ENCODE peak calls at places on chromosome 1, in five cellular contexts. A, Q, V, S and Z are unnamed samples.

GRCh38 chr1:31460027-31460426 is 47.0 kb downstream of the SERINC2 start:
- DNase-seq in S (no peak), Q (no peak), A (no peak), V (no peak), Z (peak; percentile 24)

GRCh38 chr1:33152685-33153432 is 29.0 kb downstream of the TRIM62 start:
- DNase-seq in V (no peak), S (peak; percentile 92), A (no peak), Q (peak; percentile 28), Z (peak; percentile 79)

GRCh38 chr1:33248244-33248643 is 8.0 kb upstream of the ZNF362 start:
- DNase-seq in S (no peak), A (no peak), V (no peak), Q (no peak), Z (peak; percentile 60)

GRCh38 chr1:159915571-159916239 is 9.6 kb downstream of the TAGLN2 start:
- DNase-seq in A (no peak), V (no peak), S (no peak), Q (no peak), Z (no peak)

GRCh38 chr1:206826409-206826808 is 39.0 kb upstream of the IL20 start:
- DNase-seq in V (no peak), A (no peak), Q (no peak), S (no peak), Z (peak; percentile 58)

GRCh38 chr1:240170245-240170644 is 78.6 kb downstream of the FMN2 start:
- DNase-seq in S (no peak), Q (no peak), V (no peak), A (no peak), Z (no peak)

GRCh38 chr1:172449012-172449584 is 5.2 kb upstream of the PIGC start:
- DNase-seq in Q (no peak), V (no peak), A (no peak), S (no peak), Z (no peak)

GRCh38 chr1:60859111-60859510 is 223.2 kb upstream of the NFIA start:
- DNase-seq in V (no peak), A (no peak), Q (no peak), S (no peak), Z (no peak)

GRCh38 chr1:46477153-46477929 is 12.3 kb upstream of the DMBX1 start:
- DNase-seq in A (peak; percentile 60), S (peak; percentile 62), Q (peak; percentile 79), V (peak; percentile 62), Z (peak; percentile 41)

GRCh38 chr1:45455162-45455561 is 35.8 kb downstream of the TESK2 start:
- DNase-seq in Q (no peak), A (no peak), V (no peak), S (no peak), Z (no peak)

GRCh38 chr1:245837741-245838140 is 669.3 kb downstream of the SMYD3 start:
- DNase-seq in A (no peak), V (no peak), S (no peak), Q (no peak), Z (no peak)

GRCh38 chr1:93255222-93256079 is 74.9 kb downstream of the CCDC18 start:
- DNase-seq in V (no peak), S (no peak), Q (no peak), A (no peak), Z (peak; percentile 80)